ENCODE peak calls at places on chromosomes 1 and 21, in seven cellular contexts. One of them, this sample, is unnamed.

GRCh38 chr1:28172690-28173150 is 3.8 kb downstream of the PTAFR start:
- DNase-seq in astrocyte of the cerebellum: no peak
- DNase-seq in ovary: no peak
- DNase-seq in K562: peak
- DNase-seq in HL-60: peak
- DNase-seq in choroid plexus epithelial cell: no peak
- DNase-seq in esophagus squamous epithelium: no peak
- DNase-seq in this sample: peak

GRCh38 chr21:42455754-42456440 is 40.1 kb downstream of the RSPH1 start:
- DNase-seq in esophagus squamous epithelium: no peak
- DNase-seq in choroid plexus epithelial cell: no peak
- DNase-seq in ovary: no peak
- DNase-seq in astrocyte of the cerebellum: no peak
- DNase-seq in K562: no peak
- DNase-seq in HL-60: no peak
- DNase-seq in this sample: no peak

GRCh38 chr1:185735667-185736105 is 1.5 kb downstream of the HMCN1 start:
- DNase-seq in HL-60: no peak
- DNase-seq in esophagus squamous epithelium: no peak
- DNase-seq in ovary: no peak
- DNase-seq in choroid plexus epithelial cell: no peak
- DNase-seq in K562: no peak
- DNase-seq in astrocyte of the cerebellum: no peak
- DNase-seq in this sample: peak

GRCh38 chr1:54421101-54421504 is 14.9 kb upstream of the SSBP3 start:
- DNase-seq in esophagus squamous epithelium: no peak
- DNase-seq in HL-60: no peak
- DNase-seq in astrocyte of the cerebellum: no peak
- DNase-seq in ovary: no peak
- DNase-seq in K562: no peak
- DNase-seq in choroid plexus epithelial cell: no peak
- DNase-seq in this sample: no peak

GRCh38 chr21:36744560-36745231 is 45.8 kb downstream of the SIM2 start:
- DNase-seq in ovary: no peak
- DNase-seq in choroid plexus epithelial cell: no peak
- DNase-seq in K562: no peak
- DNase-seq in esophagus squamous epithelium: no peak
- DNase-seq in astrocyte of the cerebellum: no peak
- DNase-seq in HL-60: no peak
- DNase-seq in this sample: no peak

GRCh38 chr1:34858901-34859441 is 578 bp downstream of the SMIM12 start:
- DNase-seq in K562: peak
- DNase-seq in esophagus squamous epithelium: no peak
- DNase-seq in HL-60: no peak
- DNase-seq in ovary: peak
- DNase-seq in astrocyte of the cerebellum: no peak
- DNase-seq in choroid plexus epithelial cell: peak
- DNase-seq in this sample: peak

GRCh38 chr1:205590457-205590768 is 41.4 kb downstream of the ELK4 start:
- DNase-seq in choroid plexus epithelial cell: no peak
- DNase-seq in esophagus squamous epithelium: no peak
- DNase-seq in astrocyte of the cerebellum: no peak
- DNase-seq in K562: no peak
- DNase-seq in ovary: no peak
- DNase-seq in HL-60: no peak
- DNase-seq in this sample: no peak

GRCh38 chr1:180353930-180354329 is 123.9 kb downstream of the LHX4 start:
- DNase-seq in HL-60: no peak
- DNase-seq in esophagus squamous epithelium: no peak
- DNase-seq in astrocyte of the cerebellum: no peak
- DNase-seq in K562: no peak
- DNase-seq in ovary: no peak
- DNase-seq in choroid plexus epithelial cell: no peak
- DNase-seq in this sample: no peak

GRCh38 chr1:209673631-209674417 is 1.4 kb upstream of the G0S2 start:
- DNase-seq in esophagus squamous epithelium: no peak
- DNase-seq in choroid plexus epithelial cell: no peak
- DNase-seq in HL-60: peak
- DNase-seq in K562: peak
- DNase-seq in astrocyte of the cerebellum: no peak
- DNase-seq in ovary: no peak
- DNase-seq in this sample: peak

GRCh38 chr21:45488839-45489479 is 53.3 kb downstream of the SLC19A1 start:
- DNase-seq in HL-60: no peak
- DNase-seq in K562: no peak
- DNase-seq in choroid plexus epithelial cell: peak
- DNase-seq in ovary: no peak
- DNase-seq in astrocyte of the cerebellum: no peak
- DNase-seq in esophagus squamous epithelium: no peak
- DNase-seq in this sample: no peak

GRCh38 chr21:30194701-30195299 is 21.1 kb downstream of the CLDN8 start:
- DNase-seq in esophagus squamous epithelium: no peak
- DNase-seq in K562: peak
- DNase-seq in choroid plexus epithelial cell: peak
- DNase-seq in astrocyte of the cerebellum: peak
- DNase-seq in HL-60: peak
- DNase-seq in ovary: no peak
- DNase-seq in this sample: peak

GRCh38 chr1:6586404-6586816 is 6.6 kb downstream of the ZBTB48 start:
- DNase-seq in esophagus squamous epithelium: no peak
- DNase-seq in astrocyte of the cerebellum: no peak
- DNase-seq in ovary: no peak
- DNase-seq in K562: no peak
- DNase-seq in HL-60: no peak
- DNase-seq in choroid plexus epithelial cell: no peak
- DNase-seq in this sample: no peak

GRCh38 chr1:6585081-6585722 is 5.4 kb downstream of the ZBTB48 start:
- DNase-seq in HL-60: peak
- DNase-seq in K562: peak
- DNase-seq in ovary: no peak
- DNase-seq in astrocyte of the cerebellum: no peak
- DNase-seq in choroid plexus epithelial cell: no peak
- DNase-seq in esophagus squamous epithelium: no peak
- DNase-seq in this sample: no peak

GRCh38 chr1:6582370-6582769 is 2.6 kb downstream of the ZBTB48 start:
- DNase-seq in HL-60: no peak
- DNase-seq in ovary: no peak
- DNase-seq in esophagus squamous epithelium: no peak
- DNase-seq in choroid plexus epithelial cell: no peak
- DNase-seq in astrocyte of the cerebellum: no peak
- DNase-seq in K562: no peak
- DNase-seq in this sample: no peak

GRCh38 chr1:6585841-6586240 is 6.0 kb downstream of the ZBTB48 start:
- DNase-seq in K562: no peak
- DNase-seq in HL-60: no peak
- DNase-seq in ovary: no peak
- DNase-seq in astrocyte of the cerebellum: no peak
- DNase-seq in esophagus squamous epithelium: no peak
- DNase-seq in choroid plexus epithelial cell: no peak
- DNase-seq in this sample: no peak

DNA sequence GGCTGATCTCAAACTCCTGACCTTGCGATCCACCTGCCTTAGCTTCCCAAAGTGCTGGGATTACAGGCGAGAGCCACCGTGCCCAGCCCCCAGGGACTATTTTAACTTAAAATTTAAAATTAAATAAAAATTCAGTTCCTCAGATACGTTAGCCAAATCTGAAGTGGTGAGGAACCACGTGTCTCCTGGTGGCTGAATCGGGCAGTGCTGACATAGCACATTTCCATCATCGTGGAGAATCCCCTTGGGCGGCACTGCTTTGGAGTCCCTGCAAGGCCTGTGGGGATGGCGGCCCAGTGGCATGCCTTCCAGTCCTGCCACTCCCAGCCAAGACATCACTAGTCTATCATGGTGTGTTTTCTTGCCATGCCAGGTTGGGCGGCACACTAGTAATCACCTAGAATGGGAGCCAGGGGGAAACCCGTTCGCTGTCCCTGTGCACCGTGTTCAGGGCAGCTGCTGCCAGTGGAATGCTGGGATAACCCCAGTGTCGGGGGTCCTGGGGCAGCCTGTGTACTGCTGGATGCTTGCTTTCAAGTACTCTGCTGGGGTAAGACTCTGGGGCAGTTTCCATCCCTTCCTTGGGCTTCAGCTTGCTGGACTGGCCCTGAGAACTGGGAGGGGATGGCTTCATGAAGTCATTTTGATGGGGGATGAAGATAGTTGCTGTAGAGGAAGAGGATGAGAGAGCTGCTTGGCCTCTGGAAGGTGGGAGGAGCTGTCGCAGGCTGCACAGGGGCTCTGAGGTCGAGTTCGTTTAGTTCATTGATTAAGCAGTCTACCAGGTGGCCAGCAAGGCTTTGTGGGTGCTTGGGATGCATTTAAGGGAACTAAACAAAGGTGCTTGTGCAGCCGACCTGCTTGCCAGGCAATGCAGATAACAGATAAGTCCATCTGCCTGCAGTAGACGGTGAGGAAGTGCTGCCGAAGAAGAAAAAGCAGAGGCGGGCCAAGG is 4.6 kb downstream of the ZBTB48 start:
- DNase-seq in astrocyte of the cerebellum: no peak
- DNase-seq in choroid plexus epithelial cell: no peak
- DNase-seq in esophagus squamous epithelium: no peak
- DNase-seq in K562: peak
- DNase-seq in ovary: no peak
- DNase-seq in HL-60: peak
- DNase-seq in this sample: no peak
- TF ChIP-seq CTCF in astrocyte of the cerebellum: peak
- TF ChIP-seq CTCF in choroid plexus epithelial cell: peak
- TF ChIP-seq CTCF in esophagus squamous epithelium: no peak
- TF ChIP-seq CTCF in K562: no peak
- TF ChIP-seq CTCF in ovary: no peak
- TF ChIP-seq CTCF in HL-60: no peak
- TF ChIP-seq CTCF in this sample: peak

GRCh38 chr1:57229076-57229475 is 194.8 kb downstream of the DAB1 start:
- DNase-seq in K562: peak
- DNase-seq in HL-60: no peak
- DNase-seq in esophagus squamous epithelium: no peak
- DNase-seq in choroid plexus epithelial cell: no peak
- DNase-seq in ovary: no peak
- DNase-seq in astrocyte of the cerebellum: no peak
- DNase-seq in this sample: no peak

GRCh38 chr1:57234459-57234858 is 189.4 kb downstream of the DAB1 start:
- DNase-seq in choroid plexus epithelial cell: no peak
- DNase-seq in HL-60: no peak
- DNase-seq in astrocyte of the cerebellum: no peak
- DNase-seq in ovary: no peak
- DNase-seq in esophagus squamous epithelium: no peak
- DNase-seq in K562: no peak
- DNase-seq in this sample: no peak

GRCh38 chr1:57229998-57230397 is 193.9 kb downstream of the DAB1 start:
- DNase-seq in esophagus squamous epithelium: no peak
- DNase-seq in ovary: no peak
- DNase-seq in astrocyte of the cerebellum: no peak
- DNase-seq in K562: no peak
- DNase-seq in choroid plexus epithelial cell: no peak
- DNase-seq in HL-60: no peak
- DNase-seq in this sample: no peak

GRCh38 chr1:57235782-57236181 is 188.1 kb downstream of the DAB1 start:
- DNase-seq in ovary: no peak
- DNase-seq in K562: no peak
- DNase-seq in choroid plexus epithelial cell: no peak
- DNase-seq in astrocyte of the cerebellum: no peak
- DNase-seq in esophagus squamous epithelium: no peak
- DNase-seq in HL-60: no peak
- DNase-seq in this sample: no peak

DNA sequence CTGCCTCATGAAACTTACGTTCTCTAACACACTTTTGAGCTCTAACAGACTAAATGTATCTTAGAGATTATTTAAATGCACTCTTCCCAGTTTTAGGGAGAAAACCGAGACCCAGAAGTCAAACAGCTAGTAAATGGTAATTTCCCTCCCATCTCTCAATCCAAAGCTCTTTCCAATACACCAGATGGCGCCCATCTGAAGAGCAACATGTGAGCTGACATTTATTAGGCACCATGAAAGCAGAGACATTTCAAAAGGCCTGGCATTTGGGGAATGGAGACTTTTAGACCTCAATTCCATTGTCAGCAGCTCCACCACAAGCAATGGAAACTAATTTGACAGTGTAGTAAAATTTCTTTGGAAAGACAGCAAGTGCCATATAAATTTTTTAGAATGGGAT is 191.4 kb downstream of the DAB1 start:
- DNase-seq in astrocyte of the cerebellum: no peak
- DNase-seq in K562: peak
- DNase-seq in choroid plexus epithelial cell: peak
- DNase-seq in esophagus squamous epithelium: no peak
- DNase-seq in HL-60: no peak
- DNase-seq in ovary: no peak
- DNase-seq in this sample: no peak
- TF ChIP-seq CTCF in astrocyte of the cerebellum: no peak
- TF ChIP-seq CTCF in K562: no peak
- TF ChIP-seq CTCF in choroid plexus epithelial cell: peak
- TF ChIP-seq CTCF in esophagus squamous epithelium: no peak
- TF ChIP-seq CTCF in HL-60: no peak
- TF ChIP-seq CTCF in ovary: no peak
- TF ChIP-seq CTCF in this sample: no peak

GRCh38 chr1:24857528-24858133 is 72.4 kb downstream of the RUNX3 start:
- DNase-seq in astrocyte of the cerebellum: no peak
- DNase-seq in K562: peak
- DNase-seq in ovary: no peak
- DNase-seq in choroid plexus epithelial cell: no peak
- DNase-seq in HL-60: no peak
- DNase-seq in esophagus squamous epithelium: no peak
- DNase-seq in this sample: no peak
- TF ChIP-seq CTCF in astrocyte of the cerebellum: no peak
- TF ChIP-seq CTCF in K562: peak
- TF ChIP-seq CTCF in ovary: no peak
- TF ChIP-seq CTCF in choroid plexus epithelial cell: peak
- TF ChIP-seq CTCF in HL-60: no peak
- TF ChIP-seq CTCF in esophagus squamous epithelium: no peak
- TF ChIP-seq CTCF in this sample: no peak

GRCh38 chr1:19395678-19396192 is 83.6 kb downstream of the SLC66A1 start:
- DNase-seq in astrocyte of the cerebellum: no peak
- DNase-seq in HL-60: no peak
- DNase-seq in ovary: no peak
- DNase-seq in K562: no peak
- DNase-seq in choroid plexus epithelial cell: peak
- DNase-seq in esophagus squamous epithelium: no peak
- DNase-seq in this sample: peak
- TF ChIP-seq CTCF in astrocyte of the cerebellum: peak
- TF ChIP-seq CTCF in HL-60: no peak
- TF ChIP-seq CTCF in ovary: no peak
- TF ChIP-seq CTCF in K562: no peak
- TF ChIP-seq CTCF in choroid plexus epithelial cell: peak
- TF ChIP-seq CTCF in esophagus squamous epithelium: no peak
- TF ChIP-seq CTCF in this sample: peak

GRCh38 chr1:175075572-175076568 is 8.2 kb downstream of the TNN start:
- DNase-seq in ovary: no peak
- DNase-seq in HL-60: no peak
- DNase-seq in esophagus squamous epithelium: no peak
- DNase-seq in astrocyte of the cerebellum: no peak
- DNase-seq in K562: peak
- DNase-seq in choroid plexus epithelial cell: no peak
- DNase-seq in this sample: no peak
- TF ChIP-seq CTCF in ovary: no peak
- TF ChIP-seq CTCF in HL-60: no peak
- TF ChIP-seq CTCF in esophagus squamous epithelium: no peak
- TF ChIP-seq CTCF in astrocyte of the cerebellum: no peak
- TF ChIP-seq CTCF in K562: no peak
- TF ChIP-seq CTCF in choroid plexus epithelial cell: no peak
- TF ChIP-seq CTCF in this sample: no peak

This sample was measured in fibroblast of the aortic adventitia.